ENCODE peak calls at places on chromosomes 2 and 18, in five cellular contexts. M, O, I, E and H are unnamed samples.

GRCh38 chr2:10977003-10977402 is 65.3 kb downstream of the KCNF1 start:
- DNase-seq in M (no peak), O (no peak), I (peak), E (no peak), H (peak)

GRCh38 chr18:57062841-57063240 is 84.0 kb upstream of the BOD1L2 start:
- DNase-seq in M (no peak), O (no peak), I (no peak), E (no peak), H (no peak)

GRCh38 chr2:220756653-220757052 is 815.5 kb downstream of the EPHA4 start:
- DNase-seq in M (no peak), O (no peak), I (no peak), E (no peak), H (no peak)

GRCh38 chr2:200619275-200619674 is 33.5 kb downstream of the AOX1 start:
- DNase-seq in M (no peak), O (peak), I (peak), E (no peak), H (no peak)

GRCh38 chr18:79439201-79440023 is 43.7 kb downstream of the NFATC1 start:
- DNase-seq in M (peak), O (no peak), I (peak), E (no peak), H (peak)

GRCh38 chr2:118310016-118310877 is 222.0 kb downstream of the INSIG2 start:
- DNase-seq in M (no peak), O (no peak), I (peak), E (no peak), H (peak)

GRCh38 chr2:44107086-44107740 is 61.5 kb upstream of the PPM1B start:
- DNase-seq in M (no peak), O (no peak), I (no peak), E (no peak), H (no peak)

GRCh38 chr2:178910005-178910404 is 102.8 kb upstream of the TTN start:
- DNase-seq in M (no peak), O (peak), I (no peak), E (no peak), H (no peak)

GRCh38 chr2:148814143-148814852 is 60.7 kb upstream of the KIF5C start:
- DNase-seq in M (no peak), O (no peak), I (peak), E (no peak), H (no peak)

DNA sequence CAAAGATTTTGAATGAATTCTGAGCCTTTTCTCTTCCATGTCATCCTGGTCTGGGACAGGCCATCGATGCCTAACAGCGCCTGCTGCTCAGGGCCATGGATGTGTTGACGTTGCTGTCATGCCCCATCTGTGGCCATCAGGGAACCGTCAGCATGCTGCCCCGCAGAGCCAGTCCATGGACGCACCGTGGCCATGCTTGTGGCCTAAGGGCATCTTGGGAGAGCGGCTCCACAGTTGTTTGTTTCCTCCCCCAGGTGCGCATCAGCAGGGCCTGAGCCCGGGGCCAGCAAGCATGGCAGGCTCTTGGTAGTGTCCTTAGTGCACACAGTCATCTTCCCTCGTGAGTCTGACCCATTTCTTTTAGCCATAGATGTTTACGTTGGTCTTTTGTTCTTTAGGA is 142.7 kb downstream of the VAPA start:
- DNase-seq in M (no peak), O (no peak), I (no peak), E (no peak), H (no peak)
- TF ChIP-seq BHLHE40 in M (no peak), O (no peak), I (no peak), E (no peak), H (no peak)

GRCh38 chr2:151841025-151841424 is 12.8 kb upstream of the ARL5A start:
- DNase-seq in M (no peak), O (no peak), I (no peak), E (no peak), H (no peak)

GRCh38 chr2:151844217-151844896 is 16.1 kb upstream of the ARL5A start:
- DNase-seq in M (no peak), O (no peak), I (no peak), E (no peak), H (no peak)

GRCh38 chr2:151843669-151844017 is 15.4 kb upstream of the ARL5A start:
- DNase-seq in M (no peak), O (no peak), I (no peak), E (no peak), H (no peak)

GRCh38 chr2:151842830-151843668 is 14.8 kb upstream of the ARL5A start:
- DNase-seq in M (no peak), O (no peak), I (no peak), E (peak), H (no peak)

DNA sequence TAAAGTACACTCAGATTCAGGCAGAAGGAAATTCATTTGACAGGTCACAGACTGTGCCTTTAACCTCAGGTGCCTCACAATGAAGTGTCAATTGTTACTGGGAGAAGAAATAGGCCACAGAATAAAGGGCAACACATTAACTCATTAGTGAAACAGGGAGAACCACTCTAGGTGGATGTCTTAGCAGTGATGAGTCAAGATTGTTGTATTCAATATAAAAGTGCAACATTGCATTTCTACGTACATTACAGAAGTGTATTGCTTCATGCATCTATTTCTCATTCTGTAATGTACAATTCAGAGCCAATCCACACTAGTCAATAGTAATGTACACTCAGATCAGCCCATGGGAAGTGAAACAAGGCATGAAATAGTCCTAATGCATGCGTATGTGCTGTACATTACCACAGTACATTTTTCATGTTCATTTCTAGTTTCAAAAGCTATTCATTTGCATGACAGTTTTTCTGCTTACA is 12.0 kb upstream of the ARL5A start:
- DNase-seq in M (no peak), O (no peak), I (no peak), E (no peak), H (no peak)
- TF ChIP-seq BHLHE40 in M (no peak), O (no peak), I (no peak), E (no peak), H (no peak)

GRCh38 chr2:127427376-127428056 is 9.3 kb downstream of the PROC start:
- DNase-seq in M (no peak), O (no peak), I (no peak), E (no peak), H (no peak)

GRCh38 chr2:127428815-127429109 is 10.5 kb downstream of the PROC start:
- DNase-seq in M (no peak), O (no peak), I (no peak), E (no peak), H (no peak)

GRCh38 chr2:127429291-127429690 is 11.1 kb downstream of the PROC start:
- DNase-seq in M (no peak), O (no peak), I (no peak), E (no peak), H (no peak)

GRCh38 chr2:127426501-127427354 is 8.5 kb downstream of the PROC start:
- DNase-seq in M (no peak), O (no peak), I (no peak), E (no peak), H (no peak)

GRCh38 chr2:127428057-127428814 is 10.0 kb downstream of the PROC start:
- DNase-seq in M (no peak), O (no peak), I (no peak), E (no peak), H (no peak)
- TF ChIP-seq BHLHE40 in M (no peak), O (no peak), I (no peak), E (no peak), H (no peak)

GRCh38 chr2:68839260-68839833 is 31.9 kb downstream of the BMP10 start:
- DNase-seq in M (peak), O (peak), I (no peak), E (no peak), H (peak)

GRCh38 chr2:68837861-68838341 is 33.3 kb downstream of the BMP10 start:
- DNase-seq in M (no peak), O (no peak), I (peak), E (no peak), H (no peak)

GRCh38 chr2:68837164-68837860 is 33.9 kb downstream of the BMP10 start:
- DNase-seq in M (peak), O (peak), I (peak), E (peak), H (peak)

GRCh38 chr2:68835636-68836035 is 35.6 kb downstream of the BMP10 start:
- DNase-seq in M (no peak), O (no peak), I (no peak), E (no peak), H (no peak)

DNA sequence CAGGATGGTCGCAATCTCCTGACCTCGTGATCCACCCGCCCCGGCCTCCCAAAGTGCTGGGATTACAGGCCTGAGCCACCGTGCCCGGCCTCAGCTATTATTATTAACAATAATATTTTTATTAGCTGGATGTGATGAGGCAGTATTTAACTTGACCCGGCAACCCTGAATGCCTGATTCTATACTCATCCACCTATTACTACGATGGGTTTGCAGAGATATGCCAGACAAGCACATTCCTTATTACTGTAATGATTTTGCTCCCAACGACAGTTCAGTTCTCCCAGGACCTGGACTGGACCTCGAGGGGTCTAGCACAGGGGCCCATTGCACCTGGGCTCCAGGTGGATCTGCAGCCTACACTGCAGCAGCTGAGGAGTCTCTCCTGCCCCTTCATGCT is 32.6 kb downstream of the BMP10 start:
- DNase-seq in M (no peak), O (no peak), I (no peak), E (no peak), H (no peak)
- TF ChIP-seq BHLHE40 in M (no peak), O (no peak), I (no peak), E (no peak), H (no peak)

GRCh38 chr2:235612551-235612950 is 118.7 kb downstream of the AGAP1 start:
- DNase-seq in M (no peak), O (no peak), I (no peak), E (no peak), H (no peak)

GRCh38 chr2:235613671-235614070 is 119.8 kb downstream of the AGAP1 start:
- DNase-seq in M (no peak), O (no peak), I (no peak), E (no peak), H (no peak)

GRCh38 chr2:235616846-235617245 is 123.0 kb downstream of the AGAP1 start:
- DNase-seq in M (no peak), O (no peak), I (no peak), E (no peak), H (no peak)

GRCh38 chr2:235614176-235614860 is 120.5 kb downstream of the AGAP1 start:
- DNase-seq in M (no peak), O (no peak), I (no peak), E (no peak), H (no peak)

DNA sequence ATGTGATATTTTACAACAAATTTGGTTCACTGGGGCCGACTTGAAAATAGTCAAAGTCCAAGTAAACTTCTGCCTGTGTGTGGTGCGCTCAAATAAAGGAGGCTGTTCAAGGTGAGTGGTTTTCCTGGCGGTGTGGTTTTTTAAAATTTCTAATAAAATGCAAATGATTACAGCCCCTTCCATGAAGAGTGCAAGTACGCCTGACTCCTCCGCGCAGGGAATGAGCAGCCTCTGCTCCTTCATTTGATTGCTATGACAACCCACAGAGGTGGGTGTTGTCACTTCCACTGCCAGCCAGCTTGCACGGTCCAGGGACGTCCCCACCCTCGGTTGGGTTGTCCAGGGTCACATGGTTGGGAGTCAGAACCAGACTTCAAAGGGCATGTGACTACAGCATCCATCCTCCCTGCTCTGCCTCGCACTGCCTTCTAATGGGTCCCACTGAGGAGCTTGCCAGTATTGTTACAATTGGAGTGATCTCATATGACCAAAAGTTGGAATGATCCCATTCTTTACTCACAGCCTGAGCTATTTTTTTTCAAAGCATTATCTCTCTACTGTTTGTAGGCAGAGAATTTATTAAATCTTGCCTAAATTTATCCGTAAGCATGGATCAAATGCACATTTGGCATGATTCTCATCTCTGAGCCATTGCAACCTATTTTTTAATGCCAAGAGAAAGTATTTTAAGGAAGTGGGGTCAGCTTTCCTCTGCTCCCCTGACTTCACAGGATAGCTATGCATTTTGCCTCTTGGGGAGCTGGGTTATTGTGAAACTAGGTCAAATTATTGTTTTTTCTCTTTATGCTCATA is 121.3 kb downstream of the AGAP1 start:
- DNase-seq in M (no peak), O (no peak), I (peak), E (peak), H (no peak)
- TF ChIP-seq BHLHE40 in M (no peak), O (no peak), I (no peak), E (no peak), H (no peak)